ENCODE peak calls at places on chromosome 22, in ten cellular contexts. One of them, this sample, is unnamed. For H3K4me1, the result is how much of the 10 kb centered on the place peaks cover.

GRCh38 chr22:33921576-33922181 is 1.4 kb upstream of the LARGE1 start:
- DNase-seq in uterus: peak
- DNase-seq in spleen: peak
- DNase-seq in A549: peak
- DNase-seq in SK-N-SH: peak
- DNase-seq in right lobe of liver: peak
- DNase-seq in DND-41: no peak
- DNase-seq in IMR-90: peak
- DNase-seq in pancreas: peak
- DNase-seq in ovary: peak
- DNase-seq in this sample: peak

GRCh38 chr22:23829845-23830372 is 8.9 kb downstream of the DERL3 start:
- DNase-seq in right lobe of liver: no peak
- DNase-seq in IMR-90: peak
- DNase-seq in A549: no peak
- DNase-seq in DND-41: no peak
- DNase-seq in uterus: no peak
- DNase-seq in ovary: peak
- DNase-seq in SK-N-SH: peak
- DNase-seq in pancreas: no peak
- DNase-seq in spleen: no peak
- DNase-seq in this sample: no peak

GRCh38 chr22:40718250-40719204 is 39.2 kb downstream of the MCHR1 start:
- DNase-seq in IMR-90: no peak
- DNase-seq in spleen: no peak
- DNase-seq in right lobe of liver: no peak
- DNase-seq in ovary: no peak
- DNase-seq in DND-41: no peak
- DNase-seq in uterus: no peak
- DNase-seq in pancreas: no peak
- DNase-seq in A549: no peak
- DNase-seq in SK-N-SH: no peak
- DNase-seq in this sample: no peak

GRCh38 chr22:43829904-43830851 is 18.1 kb upstream of the EFCAB6 start:
- DNase-seq in SK-N-SH: peak
- DNase-seq in DND-41: no peak
- DNase-seq in right lobe of liver: peak
- DNase-seq in A549: no peak
- DNase-seq in ovary: peak
- DNase-seq in pancreas: no peak
- DNase-seq in IMR-90: peak
- DNase-seq in uterus: peak
- DNase-seq in spleen: peak
- DNase-seq in this sample: peak

GRCh38 chr22:26903030-26903856 is 245.9 kb downstream of the MIAT start:
- DNase-seq in A549: no peak
- DNase-seq in DND-41: no peak
- DNase-seq in ovary: peak
- DNase-seq in IMR-90: no peak
- DNase-seq in right lobe of liver: no peak
- DNase-seq in spleen: no peak
- DNase-seq in SK-N-SH: no peak
- DNase-seq in pancreas: no peak
- DNase-seq in uterus: no peak
- DNase-seq in this sample: no peak

GRCh38 chr22:26673485-26673884 is 16.1 kb downstream of the MIAT start:
- DNase-seq in spleen: no peak
- DNase-seq in right lobe of liver: no peak
- DNase-seq in pancreas: no peak
- DNase-seq in A549: no peak
- DNase-seq in SK-N-SH: no peak
- DNase-seq in IMR-90: no peak
- DNase-seq in uterus: no peak
- DNase-seq in ovary: no peak
- DNase-seq in DND-41: no peak
- DNase-seq in this sample: no peak

GRCh38 chr22:26748845-26749244 is 91.5 kb downstream of the MIAT start:
- DNase-seq in SK-N-SH: no peak
- DNase-seq in DND-41: no peak
- DNase-seq in IMR-90: no peak
- DNase-seq in A549: no peak
- DNase-seq in ovary: peak
- DNase-seq in uterus: no peak
- DNase-seq in pancreas: no peak
- DNase-seq in right lobe of liver: no peak
- DNase-seq in spleen: no peak
- DNase-seq in this sample: no peak

GRCh38 chr22:29569011-29569678 is 11.8 kb downstream of the NIPSNAP1 start:
- DNase-seq in ovary: no peak
- DNase-seq in right lobe of liver: no peak
- DNase-seq in SK-N-SH: no peak
- DNase-seq in A549: no peak
- DNase-seq in spleen: no peak
- DNase-seq in pancreas: no peak
- DNase-seq in DND-41: no peak
- DNase-seq in uterus: no peak
- DNase-seq in IMR-90: no peak
- DNase-seq in this sample: no peak

GRCh38 chr22:46504586-46504985 is 32.8 kb downstream of the CELSR1 start:
- DNase-seq in DND-41: no peak
- DNase-seq in spleen: no peak
- DNase-seq in SK-N-SH: no peak
- DNase-seq in uterus: no peak
- DNase-seq in right lobe of liver: no peak
- DNase-seq in pancreas: no peak
- DNase-seq in IMR-90: no peak
- DNase-seq in ovary: no peak
- DNase-seq in A549: no peak
- DNase-seq in this sample: no peak

GRCh38 chr22:19967850-19968449 is 26.3 kb upstream of the TXNRD2 start:
- DNase-seq in A549: no peak
- DNase-seq in IMR-90: no peak
- DNase-seq in SK-N-SH: no peak
- DNase-seq in spleen: no peak
- DNase-seq in ovary: no peak
- DNase-seq in uterus: no peak
- DNase-seq in right lobe of liver: no peak
- DNase-seq in pancreas: no peak
- DNase-seq in DND-41: no peak
- DNase-seq in this sample: no peak

GRCh38 chr22:19963863-19964642 is 22.4 kb upstream of the TXNRD2 start:
- DNase-seq in DND-41: no peak
- DNase-seq in SK-N-SH: no peak
- DNase-seq in A549: no peak
- DNase-seq in spleen: no peak
- DNase-seq in pancreas: peak
- DNase-seq in ovary: no peak
- DNase-seq in uterus: no peak
- DNase-seq in right lobe of liver: peak
- DNase-seq in IMR-90: no peak
- DNase-seq in this sample: no peak

GRCh38 chr22:19964701-19965386 is 23.2 kb upstream of the TXNRD2 start:
- DNase-seq in right lobe of liver: no peak
- DNase-seq in spleen: no peak
- DNase-seq in pancreas: peak
- DNase-seq in IMR-90: no peak
- DNase-seq in DND-41: no peak
- DNase-seq in A549: no peak
- DNase-seq in uterus: no peak
- DNase-seq in SK-N-SH: no peak
- DNase-seq in ovary: no peak
- DNase-seq in this sample: peak

GRCh38 chr22:19966908-19967750 is 25.5 kb upstream of the TXNRD2 start:
- DNase-seq in DND-41: no peak
- DNase-seq in pancreas: peak
- DNase-seq in spleen: no peak
- DNase-seq in uterus: no peak
- DNase-seq in ovary: no peak
- DNase-seq in right lobe of liver: no peak
- DNase-seq in A549: no peak
- DNase-seq in SK-N-SH: no peak
- DNase-seq in IMR-90: no peak
- DNase-seq in this sample: no peak

GRCh38 chr22:19965771-19966709 is 24.4 kb upstream of the TXNRD2 start:
- DNase-seq in SK-N-SH: peak
- DNase-seq in A549: no peak
- DNase-seq in spleen: no peak
- DNase-seq in DND-41: peak
- DNase-seq in right lobe of liver: no peak
- DNase-seq in pancreas: no peak
- DNase-seq in uterus: no peak
- DNase-seq in IMR-90: no peak
- DNase-seq in ovary: no peak
- DNase-seq in this sample: peak
- TF ChIP-seq CTCF in SK-N-SH: peak
- TF ChIP-seq CTCF in A549: no peak
- TF ChIP-seq CTCF in spleen: no peak
- TF ChIP-seq CTCF in DND-41: peak
- TF ChIP-seq CTCF in right lobe of liver: peak
- TF ChIP-seq CTCF in pancreas: no peak
- TF ChIP-seq CTCF in uterus: no peak
- TF ChIP-seq CTCF in IMR-90: peak
- TF ChIP-seq CTCF in ovary: no peak
- TF ChIP-seq CTCF in this sample: no peak

GRCh38 chr22:44988671-44989070 is 21.1 kb downstream of the PHF21B start:
- DNase-seq in IMR-90: no peak
- DNase-seq in pancreas: no peak
- DNase-seq in spleen: no peak
- DNase-seq in uterus: no peak
- DNase-seq in right lobe of liver: no peak
- DNase-seq in ovary: no peak
- DNase-seq in DND-41: no peak
- DNase-seq in SK-N-SH: no peak
- DNase-seq in A549: no peak
- DNase-seq in this sample: no peak

GRCh38 chr22:44981857-44982256 is 27.9 kb downstream of the PHF21B start:
- DNase-seq in right lobe of liver: no peak
- DNase-seq in spleen: no peak
- DNase-seq in SK-N-SH: no peak
- DNase-seq in IMR-90: no peak
- DNase-seq in pancreas: no peak
- DNase-seq in ovary: no peak
- DNase-seq in uterus: no peak
- DNase-seq in A549: no peak
- DNase-seq in DND-41: no peak
- DNase-seq in this sample: no peak

GRCh38 chr22:44990328-44990727 is 19.5 kb downstream of the PHF21B start:
- DNase-seq in SK-N-SH: no peak
- DNase-seq in DND-41: no peak
- DNase-seq in ovary: no peak
- DNase-seq in spleen: no peak
- DNase-seq in pancreas: no peak
- DNase-seq in uterus: no peak
- DNase-seq in A549: no peak
- DNase-seq in IMR-90: no peak
- DNase-seq in right lobe of liver: no peak
- DNase-seq in this sample: no peak

GRCh38 chr22:44983878-44984482 is 25.8 kb downstream of the PHF21B start:
- DNase-seq in A549: no peak
- DNase-seq in IMR-90: no peak
- DNase-seq in DND-41: no peak
- DNase-seq in spleen: no peak
- DNase-seq in right lobe of liver: no peak
- DNase-seq in ovary: no peak
- DNase-seq in uterus: no peak
- DNase-seq in pancreas: no peak
- DNase-seq in SK-N-SH: no peak
- DNase-seq in this sample: no peak

DNA sequence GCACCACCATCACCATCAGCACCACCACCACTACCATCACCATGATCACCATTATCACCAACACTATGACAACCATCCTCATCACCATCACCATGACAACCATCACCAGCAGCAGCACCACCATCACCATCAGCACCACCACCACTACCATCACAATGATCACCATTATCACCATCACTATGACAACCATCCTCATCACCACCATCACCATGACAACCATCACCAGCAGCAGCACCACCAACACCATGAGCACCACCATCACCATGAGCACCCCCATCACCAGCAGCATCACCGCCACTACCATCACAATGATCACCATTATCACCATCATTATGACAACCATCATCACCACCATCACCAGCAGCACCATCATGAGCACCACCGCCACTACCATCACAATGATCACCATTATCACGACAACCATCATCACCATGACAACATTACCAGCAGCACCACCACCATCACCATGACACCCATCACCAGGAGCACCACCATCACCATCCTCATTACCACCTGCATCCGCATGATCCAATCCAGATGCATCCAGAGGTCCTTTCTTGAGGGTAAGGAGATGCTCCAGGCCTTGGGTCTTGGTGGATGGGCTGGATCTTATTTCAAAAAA is 23.8 kb downstream of the PHF21B start:
- DNase-seq in IMR-90: no peak
- DNase-seq in A549: no peak
- DNase-seq in SK-N-SH: no peak
- DNase-seq in uterus: no peak
- DNase-seq in right lobe of liver: no peak
- DNase-seq in ovary: no peak
- DNase-seq in DND-41: no peak
- DNase-seq in pancreas: no peak
- DNase-seq in spleen: no peak
- DNase-seq in this sample: no peak
- H3K4me1 ChIP-seq in IMR-90: under half
- H3K4me1 ChIP-seq in A549: under half
- H3K4me1 ChIP-seq in SK-N-SH: under half
- H3K4me1 ChIP-seq in uterus: under half
- H3K4me1 ChIP-seq in right lobe of liver: under half
- H3K4me1 ChIP-seq in ovary: under half
- H3K4me1 ChIP-seq in DND-41: under half
- H3K4me1 ChIP-seq in pancreas: under half
- H3K4me1 ChIP-seq in spleen: under half
- H3K4me1 ChIP-seq in this sample: under half

GRCh38 chr22:35257321-35258143 is at the start of gene HMGXB4:
- DNase-seq in SK-N-SH: peak
- DNase-seq in right lobe of liver: peak
- DNase-seq in uterus: peak
- DNase-seq in IMR-90: peak
- DNase-seq in A549: peak
- DNase-seq in ovary: peak
- DNase-seq in DND-41: peak
- DNase-seq in pancreas: peak
- DNase-seq in spleen: peak
- DNase-seq in this sample: peak
- TF ChIP-seq CTCF in SK-N-SH: no peak
- TF ChIP-seq CTCF in right lobe of liver: peak
- TF ChIP-seq CTCF in uterus: no peak
- TF ChIP-seq CTCF in IMR-90: peak
- TF ChIP-seq CTCF in A549: no peak
- TF ChIP-seq CTCF in ovary: no peak
- TF ChIP-seq CTCF in DND-41: peak
- TF ChIP-seq CTCF in pancreas: no peak
- TF ChIP-seq CTCF in spleen: no peak
- TF ChIP-seq CTCF in this sample: no peak

DNA sequence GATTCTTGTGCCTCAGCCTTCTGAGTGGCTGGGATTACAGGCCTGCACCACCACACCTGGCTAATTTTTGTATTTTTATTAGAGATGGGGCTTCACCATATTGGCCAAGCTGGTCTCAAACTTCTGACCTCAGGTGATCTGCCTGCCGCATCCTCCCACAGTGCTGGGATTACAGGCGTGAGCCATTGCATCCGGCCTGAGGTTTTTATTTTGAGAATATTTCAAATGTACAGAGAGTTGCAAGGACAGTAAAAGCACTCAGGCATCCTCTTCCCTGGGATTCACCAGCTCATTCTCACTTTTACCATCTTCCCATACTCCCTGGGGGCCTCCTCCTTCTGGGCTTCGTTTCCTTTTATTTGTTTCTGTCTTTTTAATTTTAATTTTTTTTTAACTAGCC is 12.1 kb downstream of the MED15 start:
- DNase-seq in DND-41: no peak
- DNase-seq in ovary: no peak
- DNase-seq in uterus: no peak
- DNase-seq in pancreas: no peak
- DNase-seq in spleen: no peak
- DNase-seq in A549: no peak
- DNase-seq in right lobe of liver: no peak
- DNase-seq in IMR-90: no peak
- DNase-seq in SK-N-SH: no peak
- DNase-seq in this sample: no peak
- H3K4me1 ChIP-seq in DND-41: under half
- H3K4me1 ChIP-seq in ovary: under half
- H3K4me1 ChIP-seq in uterus: under half
- H3K4me1 ChIP-seq in pancreas: under half
- H3K4me1 ChIP-seq in spleen: under half
- H3K4me1 ChIP-seq in A549: under half
- H3K4me1 ChIP-seq in right lobe of liver: under half
- H3K4me1 ChIP-seq in IMR-90: under half
- H3K4me1 ChIP-seq in SK-N-SH: under half
- H3K4me1 ChIP-seq in this sample: under half